ENCODE peak calls at places on chromosomes 16 and 17, in four cellular contexts. One of them, this sample, is unnamed. For H3K4me1, the result is how much of the 10 kb centered on the place peaks cover.

GRCh38 chr17:16662936-16663335 is 9.3 kb upstream of the ZNF624 start:
- DNase-seq in endothelial cell of umbilical vein: no peak
- DNase-seq in OCI-LY7: no peak
- DNase-seq in aorta: no peak
- DNase-seq in this sample: no peak

GRCh38 chr17:47603830-47604229 is 45.9 kb upstream of the KPNB1 start:
- DNase-seq in aorta: no peak
- DNase-seq in OCI-LY7: no peak
- DNase-seq in endothelial cell of umbilical vein: no peak
- DNase-seq in this sample: no peak

GRCh38 chr16:67775273-67775672 is 31.1 kb downstream of the RANBP10 start:
- DNase-seq in aorta: no peak
- DNase-seq in endothelial cell of umbilical vein: no peak
- DNase-seq in OCI-LY7: no peak
- DNase-seq in this sample: no peak

GRCh38 chr16:56847173-56847948 is 17.6 kb upstream of the SLC12A3 start:
- DNase-seq in OCI-LY7: peak
- DNase-seq in aorta: no peak
- DNase-seq in endothelial cell of umbilical vein: no peak
- DNase-seq in this sample: no peak

GRCh38 chr17:6756425-6757012 is 673 bp downstream of the XAF1 start:
- DNase-seq in OCI-LY7: no peak
- DNase-seq in endothelial cell of umbilical vein: no peak
- DNase-seq in aorta: no peak
- DNase-seq in this sample: no peak

GRCh38 chr17:44113868-44114840 is 9.3 kb downstream of the HDAC5 start:
- DNase-seq in aorta: no peak
- DNase-seq in endothelial cell of umbilical vein: no peak
- DNase-seq in OCI-LY7: no peak
- DNase-seq in this sample: no peak

GRCh38 chr17:64202683-64203430 is 60.2 kb downstream of the TEX2 start:
- DNase-seq in endothelial cell of umbilical vein: no peak
- DNase-seq in aorta: no peak
- DNase-seq in OCI-LY7: no peak
- DNase-seq in this sample: no peak

GRCh38 chr16:77399546-77399945 is 35.3 kb downstream of the ADAMTS18 start:
- DNase-seq in aorta: no peak
- DNase-seq in endothelial cell of umbilical vein: peak
- DNase-seq in OCI-LY7: no peak
- DNase-seq in this sample: no peak

DNA sequence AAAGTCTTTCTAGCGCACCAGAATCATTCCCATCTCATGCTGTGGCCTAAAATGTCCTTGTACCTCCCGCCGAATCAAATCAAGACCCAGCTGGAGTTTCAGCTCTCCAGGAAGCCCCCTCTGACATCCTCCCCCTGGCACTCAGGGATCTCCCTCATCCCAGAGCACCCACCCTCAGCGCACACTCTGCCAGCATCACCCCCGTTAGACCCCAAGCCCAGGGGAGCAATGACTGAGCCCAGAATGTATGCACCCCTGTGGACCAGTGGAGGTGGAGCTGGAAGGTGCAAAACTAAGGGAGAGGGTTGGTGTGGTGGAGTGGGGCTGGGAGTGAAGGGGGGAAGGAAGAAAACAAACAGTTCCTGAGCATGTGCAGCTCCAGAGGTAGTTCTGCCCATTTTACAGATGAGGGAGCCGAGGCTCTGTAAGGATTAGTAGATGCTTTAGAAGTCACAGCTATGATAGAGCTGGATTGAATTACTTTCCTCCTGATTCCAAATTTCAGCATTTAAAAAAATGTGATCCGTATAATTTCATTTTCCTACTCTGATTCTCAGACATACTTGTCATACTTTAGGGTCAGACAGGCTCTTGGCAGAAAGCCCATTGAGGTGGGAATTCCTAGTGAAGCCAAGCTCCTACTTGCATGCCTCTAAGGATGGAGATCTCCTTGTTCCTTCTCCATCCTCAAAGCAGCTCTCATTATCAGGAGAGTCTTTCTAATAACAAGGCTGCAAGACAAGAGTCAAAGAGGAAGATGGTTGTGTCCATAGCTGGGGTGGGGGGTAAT is 242.7 kb downstream of the KATNIP start:
- DNase-seq in OCI-LY7: no peak
- DNase-seq in endothelial cell of umbilical vein: no peak
- DNase-seq in aorta: no peak
- DNase-seq in this sample: no peak
- H3K4me1 ChIP-seq in OCI-LY7: under half
- H3K4me1 ChIP-seq in endothelial cell of umbilical vein: under half
- H3K4me1 ChIP-seq in aorta: under half
- H3K4me1 ChIP-seq in this sample: under half

DNA sequence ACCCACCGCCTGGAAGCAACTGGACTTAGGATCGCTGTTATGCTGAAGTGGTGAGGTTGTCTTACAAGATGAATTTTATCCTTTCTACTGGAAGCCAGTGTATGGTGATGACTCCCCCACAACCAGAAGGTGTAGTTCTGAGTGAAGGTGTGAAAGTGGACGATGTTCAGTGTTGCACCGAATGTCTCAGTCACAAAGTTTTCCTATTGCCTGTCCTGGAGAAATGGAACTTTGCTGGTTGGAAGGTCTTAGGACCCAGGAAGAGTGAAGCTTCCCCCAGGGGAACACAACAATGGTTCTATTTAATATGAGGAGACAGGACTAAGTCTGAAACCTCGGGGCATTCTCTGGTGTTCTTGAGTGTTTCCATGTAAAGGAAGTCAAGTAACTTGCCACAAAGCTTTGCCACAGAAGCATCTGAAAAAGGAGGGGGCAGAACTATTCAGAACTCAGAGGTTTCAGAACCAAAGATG is 44.2 kb downstream of the USP22 start:
- DNase-seq in endothelial cell of umbilical vein: no peak
- DNase-seq in OCI-LY7: peak
- DNase-seq in aorta: no peak
- DNase-seq in this sample: no peak
- H3K27ac ChIP-seq in endothelial cell of umbilical vein: no peak
- H3K27ac ChIP-seq in OCI-LY7: no peak
- H3K27ac ChIP-seq in aorta: no peak
- H3K27ac ChIP-seq in this sample: no peak

GRCh38 chr17:4332296-4332970 is 34.0 kb downstream of the UBE2G1 start:
- DNase-seq in OCI-LY7: no peak
- DNase-seq in endothelial cell of umbilical vein: peak
- DNase-seq in aorta: no peak
- DNase-seq in this sample: no peak
- H3K4me1 ChIP-seq in OCI-LY7: under half
- H3K4me1 ChIP-seq in endothelial cell of umbilical vein: under half
- H3K4me1 ChIP-seq in aorta: under half
- H3K4me1 ChIP-seq in this sample: under half

GRCh38 chr16:65672960-65673359 is 551.1 kb upstream of the CDH11 start:
- DNase-seq in endothelial cell of umbilical vein: no peak
- DNase-seq in OCI-LY7: no peak
- DNase-seq in aorta: no peak
- DNase-seq in this sample: peak
- H3K27ac ChIP-seq in endothelial cell of umbilical vein: no peak
- H3K27ac ChIP-seq in OCI-LY7: no peak
- H3K27ac ChIP-seq in aorta: no peak
- H3K27ac ChIP-seq in this sample: no peak

GRCh38 chr17:4846635-4847390 is 13.7 kb downstream of the MINK1 start:
- DNase-seq in aorta: no peak
- DNase-seq in OCI-LY7: no peak
- DNase-seq in endothelial cell of umbilical vein: no peak
- DNase-seq in this sample: no peak
- H3K4me1 ChIP-seq in aorta: under half
- H3K4me1 ChIP-seq in OCI-LY7: under half
- H3K4me1 ChIP-seq in endothelial cell of umbilical vein: under half
- H3K4me1 ChIP-seq in this sample: under half

DNA sequence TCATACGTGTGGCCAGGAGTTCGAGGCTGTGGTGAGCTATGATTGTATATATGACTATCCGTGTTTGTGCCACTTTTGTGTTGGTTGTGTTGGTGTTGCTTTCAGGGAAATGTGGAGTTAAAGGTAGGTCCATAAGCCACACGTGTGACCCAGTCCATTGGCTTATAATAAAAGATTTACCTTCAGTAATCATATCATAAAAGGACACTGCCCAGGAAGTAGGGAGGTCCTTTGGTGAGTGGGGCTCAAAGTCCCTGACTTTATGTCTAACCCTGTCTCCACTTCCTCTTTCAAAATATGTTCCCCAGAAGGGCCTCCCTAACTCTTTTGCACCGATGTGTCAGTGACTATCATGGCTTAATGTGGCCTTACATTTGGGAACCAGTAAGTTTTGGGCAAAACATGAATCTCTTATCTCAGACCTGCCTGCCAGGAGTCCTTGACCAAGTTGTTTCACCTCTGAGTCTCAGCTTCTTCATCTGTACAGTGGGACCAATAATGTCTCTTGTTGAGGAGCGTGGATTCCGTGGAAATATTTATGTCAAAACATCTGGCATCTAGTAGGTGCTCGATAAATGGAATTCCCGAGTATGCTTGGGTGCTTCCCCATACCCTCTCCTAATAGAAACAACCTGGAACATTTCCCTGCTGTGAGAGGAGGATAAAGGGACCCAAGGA is 4.8 kb downstream of the TNP2 start:
- DNase-seq in aorta: no peak
- DNase-seq in endothelial cell of umbilical vein: no peak
- DNase-seq in OCI-LY7: peak
- DNase-seq in this sample: no peak
- H3K27ac ChIP-seq in aorta: no peak
- H3K27ac ChIP-seq in endothelial cell of umbilical vein: no peak
- H3K27ac ChIP-seq in OCI-LY7: peak
- H3K27ac ChIP-seq in this sample: no peak

GRCh38 chr17:76223802-76224201 is 16.5 kb downstream of the RNF157 start:
- DNase-seq in endothelial cell of umbilical vein: no peak
- DNase-seq in aorta: no peak
- DNase-seq in OCI-LY7: no peak
- DNase-seq in this sample: no peak
- H3K4me1 ChIP-seq in endothelial cell of umbilical vein: under half
- H3K4me1 ChIP-seq in aorta: under half
- H3K4me1 ChIP-seq in OCI-LY7: under half
- H3K4me1 ChIP-seq in this sample: under half

DNA sequence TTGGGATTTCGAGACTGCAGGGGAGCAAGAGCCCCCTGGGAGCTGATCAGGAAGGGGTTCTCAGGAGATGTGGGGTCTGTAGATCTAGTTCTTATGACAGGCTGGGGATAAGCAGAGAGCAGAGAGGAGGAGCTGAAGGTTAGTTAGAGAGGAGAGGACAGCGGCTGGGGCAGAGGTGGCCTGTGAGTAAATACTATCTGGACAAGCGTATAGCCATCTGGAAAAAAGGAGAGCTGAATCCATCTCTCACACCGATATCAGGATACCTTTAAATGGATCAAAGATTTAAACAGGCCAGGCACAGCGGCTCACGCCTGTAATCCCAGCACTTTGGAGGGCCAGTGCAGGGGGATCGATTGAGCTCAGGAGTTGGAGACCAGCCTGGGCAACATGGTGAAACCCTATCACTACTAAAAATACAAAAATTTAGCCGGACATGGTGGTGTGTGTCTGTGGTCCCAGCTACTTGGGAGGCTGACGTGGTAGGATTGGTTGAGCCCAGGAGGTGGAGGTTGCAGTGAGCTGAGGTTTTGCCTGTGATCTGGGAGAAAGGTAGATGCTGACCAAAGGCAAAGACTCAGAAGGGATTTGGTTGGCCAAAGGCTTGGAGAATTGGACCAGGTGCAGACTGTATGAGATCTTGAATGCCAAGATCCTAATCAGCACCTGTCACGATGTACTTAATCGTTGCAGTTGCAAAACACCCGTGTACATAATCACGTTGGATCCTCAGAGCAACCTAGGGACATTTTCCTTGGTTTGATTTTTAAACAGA is 18.9 kb upstream of the SLC25A19 start:
- DNase-seq in endothelial cell of umbilical vein: no peak
- DNase-seq in aorta: no peak
- DNase-seq in OCI-LY7: no peak
- DNase-seq in this sample: no peak
- H3K27ac ChIP-seq in endothelial cell of umbilical vein: no peak
- H3K27ac ChIP-seq in aorta: no peak
- H3K27ac ChIP-seq in OCI-LY7: no peak
- H3K27ac ChIP-seq in this sample: no peak

GRCh38 chr17:1069847-1070246 is 72.9 kb downstream of the TIMM22 start:
- DNase-seq in endothelial cell of umbilical vein: no peak
- DNase-seq in OCI-LY7: no peak
- DNase-seq in aorta: no peak
- DNase-seq in this sample: no peak

GRCh38 chr17:1070411-1070810 is 73.5 kb downstream of the TIMM22 start:
- DNase-seq in aorta: no peak
- DNase-seq in endothelial cell of umbilical vein: no peak
- DNase-seq in OCI-LY7: no peak
- DNase-seq in this sample: no peak

GRCh38 chr17:1071103-1071825 is 74.3 kb downstream of the TIMM22 start:
- DNase-seq in endothelial cell of umbilical vein: no peak
- DNase-seq in OCI-LY7: no peak
- DNase-seq in aorta: no peak
- DNase-seq in this sample: no peak

GRCh38 chr17:1068356-1068755 is 71.4 kb downstream of the TIMM22 start:
- DNase-seq in aorta: no peak
- DNase-seq in OCI-LY7: no peak
- DNase-seq in endothelial cell of umbilical vein: no peak
- DNase-seq in this sample: no peak

GRCh38 chr17:1067282-1067956 is 70.5 kb downstream of the TIMM22 start:
- DNase-seq in OCI-LY7: no peak
- DNase-seq in aorta: no peak
- DNase-seq in endothelial cell of umbilical vein: no peak
- DNase-seq in this sample: no peak
- H3K4me1 ChIP-seq in OCI-LY7: under half
- H3K4me1 ChIP-seq in aorta: under half
- H3K4me1 ChIP-seq in endothelial cell of umbilical vein: under half
- H3K4me1 ChIP-seq in this sample: under half

GRCh38 chr16:71894921-71895678 is at the start of gene IST1:
- DNase-seq in OCI-LY7: peak
- DNase-seq in endothelial cell of umbilical vein: peak
- DNase-seq in aorta: peak
- DNase-seq in this sample: peak

GRCh38 chr16:71895679-71896385 is 501 bp downstream of the IST1 start:
- DNase-seq in endothelial cell of umbilical vein: no peak
- DNase-seq in OCI-LY7: peak
- DNase-seq in aorta: peak
- DNase-seq in this sample: peak

GRCh38 chr16:71899171-71899570 is 3.8 kb downstream of the IST1 start:
- DNase-seq in OCI-LY7: no peak
- DNase-seq in aorta: no peak
- DNase-seq in endothelial cell of umbilical vein: no peak
- DNase-seq in this sample: no peak

GRCh38 chr16:71894229-71894920 is 956 bp upstream of the IST1 start:
- DNase-seq in OCI-LY7: peak
- DNase-seq in endothelial cell of umbilical vein: peak
- DNase-seq in aorta: peak
- DNase-seq in this sample: peak

GRCh38 chr16:71896688-71897368 is 1.5 kb downstream of the IST1 start:
- DNase-seq in aorta: no peak
- DNase-seq in endothelial cell of umbilical vein: no peak
- DNase-seq in OCI-LY7: no peak
- DNase-seq in this sample: no peak
- H3K27ac ChIP-seq in aorta: no peak
- H3K27ac ChIP-seq in endothelial cell of umbilical vein: no peak
- H3K27ac ChIP-seq in OCI-LY7: no peak
- H3K27ac ChIP-seq in this sample: peak

This sample was measured in A673.